ENCODE peak calls at places on chromosome 1, in four cellular contexts. B is K562, Z is HepG2, E is SK-N-SH. N is an unnamed sample.

GRCh38 chr1:64223329-64224151 is 20.1 kb downstream of the UBE2U start:
- DNase-seq in B (no peak), Z (no peak), E (no peak), N (peak)

GRCh38 chr1:66982561-66983285 is 57.9 kb downstream of the MIER1 start:
- DNase-seq in B (no peak), E (no peak), Z (peak), N (no peak)

GRCh38 chr1:34851431-34852105 is 8.0 kb downstream of the SMIM12 start:
- DNase-seq in B (no peak), E (no peak), Z (no peak), N (no peak)

GRCh38 chr1:108814343-108815125 is 42.4 kb downstream of the AKNAD1 start:
- DNase-seq in Z (no peak), E (no peak), B (peak), N (no peak)

GRCh38 chr1:25996966-25997758 is 701 bp downstream of the PAFAH2 start:
- DNase-seq in Z (peak), B (peak), E (peak), N (peak)

GRCh38 chr1:169126335-169126734 is 19.8 kb downstream of the ATP1B1 start:
- DNase-seq in E (no peak), Z (no peak), B (no peak), N (no peak)

GRCh38 chr1:228490120-228491078 is 3.2 kb downstream of the RNF187 start:
- DNase-seq in Z (no peak), B (peak), E (no peak), N (no peak)

GRCh38 chr1:63698001-63698838 is 75.6 kb upstream of the ROR1 start:
- DNase-seq in Z (no peak), E (no peak), B (peak), N (no peak)

GRCh38 chr1:26239936-26240335 is 5.9 kb downstream of the CEP85 start:
- DNase-seq in E (no peak), B (no peak), Z (no peak), N (no peak)

GRCh38 chr1:41623736-41624135 is 139.3 kb upstream of the EDN2 start:
- DNase-seq in B (no peak), E (no peak), Z (no peak), N (no peak)

GRCh38 chr1:207031016-207031415 is 1.5 kb downstream of the C1orf116 start:
- DNase-seq in B (no peak), E (no peak), Z (no peak), N (no peak)

GRCh38 chr1:19786988-19787423 is 12.7 kb downstream of the TMCO4 start:
- DNase-seq in Z (no peak), B (no peak), E (no peak), N (no peak)

DNA sequence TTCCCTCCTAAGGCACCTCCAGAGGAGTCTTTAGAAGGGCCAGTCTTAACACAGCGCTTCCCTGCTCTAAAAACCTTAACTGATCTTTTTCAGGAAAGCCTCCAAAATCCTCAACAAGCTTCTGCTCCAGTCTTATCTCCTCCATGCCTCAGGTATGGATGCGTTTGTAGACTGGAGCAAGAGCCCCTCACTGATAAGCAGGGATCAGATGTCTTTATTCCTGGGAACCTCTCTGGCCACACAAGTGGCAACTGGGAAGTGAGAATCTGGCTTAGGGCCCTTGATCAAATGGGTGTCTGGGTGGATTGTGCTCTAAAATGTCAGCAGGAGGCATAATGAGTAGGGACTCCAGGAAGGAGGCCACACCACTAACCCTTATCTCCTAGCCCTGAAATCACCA is 1.4 kb downstream of the ZBTB8A start:
- DNase-seq in E (peak), B (peak), Z (no peak), N (no peak)
- TF ChIP-seq NFIC in E (no peak), B (no peak), Z (no peak), N (no peak)

GRCh38 chr1:75991497-75992114 is 59.4 kb upstream of the ASB17 start:
- DNase-seq in Z (peak), E (peak), B (peak), N (no peak)
- TF ChIP-seq NFIC in Z (peak), E (peak), B (peak), N (no peak)

DNA sequence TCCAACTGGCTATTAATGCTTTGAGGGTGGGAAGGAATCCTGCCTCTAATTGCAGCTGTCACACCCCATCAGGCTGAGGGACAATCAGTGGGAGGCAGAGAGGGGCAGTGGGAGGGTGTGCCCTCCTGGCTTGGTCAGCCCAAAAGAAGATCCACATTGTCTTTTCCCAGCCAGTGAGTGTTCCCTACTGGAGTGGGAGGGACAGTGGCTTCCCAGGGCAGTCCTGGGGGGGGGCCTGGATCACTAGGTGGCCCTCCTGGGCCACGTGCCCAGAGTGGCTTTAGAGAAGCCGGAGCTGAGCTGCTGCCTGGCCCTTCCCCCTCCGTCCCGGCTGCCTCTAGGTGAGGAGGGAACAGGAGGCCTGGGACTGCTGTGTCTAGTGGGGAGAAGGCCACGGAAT is 14.0 kb downstream of the INKA2 start:
- DNase-seq in E (no peak), B (no peak), Z (no peak), N (no peak)
- TF ChIP-seq NFIC in E (no peak), B (no peak), Z (no peak), N (no peak)

GRCh38 chr1:118136511-118136937 is 48.5 kb downstream of the SPAG17 start:
- DNase-seq in B (no peak), E (no peak), Z (no peak), N (peak)
- TF ChIP-seq NFIC in B (no peak), E (no peak), Z (no peak), N (peak)

GRCh38 chr1:7476402-7476801 is 294.7 kb upstream of the VAMP3 start:
- DNase-seq in E (no peak), Z (no peak), B (no peak), N (no peak)

GRCh38 chr1:7474143-7474490 is 297.0 kb upstream of the VAMP3 start:
- DNase-seq in B (no peak), Z (no peak), E (no peak), N (no peak)

GRCh38 chr1:7476861-7477534 is 294.1 kb upstream of the VAMP3 start:
- DNase-seq in B (no peak), Z (no peak), E (peak), N (no peak)

GRCh38 chr1:7474786-7475502 is 296.2 kb upstream of the VAMP3 start:
- DNase-seq in B (peak), Z (no peak), E (no peak), N (no peak)

GRCh38 chr1:7475691-7476090 is 295.4 kb upstream of the VAMP3 start:
- DNase-seq in E (no peak), B (no peak), Z (no peak), N (no peak)
- TF ChIP-seq NFIC in E (no peak), B (no peak), Z (no peak), N (no peak)

GRCh38 chr1:48208251-48208650 is 14.3 kb upstream of the SLC5A9 start:
- DNase-seq in Z (no peak), E (no peak), B (no peak), N (no peak)

GRCh38 chr1:48205547-48205946 is 17.0 kb upstream of the SLC5A9 start:
- DNase-seq in B (no peak), E (no peak), Z (no peak), N (no peak)

GRCh38 chr1:48207536-48208075 is 14.9 kb upstream of the SLC5A9 start:
- DNase-seq in B (no peak), Z (no peak), E (no peak), N (no peak)

GRCh38 chr1:48207131-48207530 is 15.4 kb upstream of the SLC5A9 start:
- DNase-seq in E (no peak), Z (no peak), B (no peak), N (no peak)

GRCh38 chr1:48206371-48206770 is 16.1 kb upstream of the SLC5A9 start:
- DNase-seq in Z (no peak), B (no peak), E (no peak), N (no peak)
- TF ChIP-seq NFIC in Z (no peak), B (no peak), E (no peak), N (no peak)

N was measured in GM12878.